ENCODE peak calls at places on chromosomes 3 and 15, in eight cellular contexts. H is NAMALWA; J is NCI-H146; K is stimulated activated CD8-positive, alpha-beta memory T cell treated with anti-CD3 and anti-CD28 coated beads, Interleukin-15, amount 100 ng/mL, for 4 hours; O is B cell; P is HEK293T; S is Daoy; D is GM10248. G is an unnamed sample.

GRCh38 chr3:4986611-4987373 is 7.6 kb downstream of the BHLHE40 start:
- DNase-seq in H (no peak), S (peak; percentile 96), K (no peak), P (peak; percentile 81), D (peak; percentile 80), J (peak; percentile 61), O (peak; percentile 74), G (peak; percentile 54)

GRCh38 chr3:13316603-13317002 is 103.5 kb downstream of the NUP210 start:
- DNase-seq in K (no peak), H (no peak), P (no peak), D (no peak), J (no peak), O (no peak), S (no peak), G (no peak)

GRCh38 chr15:70863450-70864218 is 9.7 kb upstream of the LARP6 start:
- DNase-seq in P (no peak), K (no peak), H (no peak), S (peak; percentile 86), D (no peak), J (no peak), O (no peak), G (no peak)

GRCh38 chr3:11238057-11238456 is 34.1 kb upstream of the ATG7 start:
- DNase-seq in P (no peak), K (no peak), S (peak; percentile 62), O (no peak), H (no peak), J (no peak), D (no peak), G (peak; percentile 4)

GRCh38 chr3:152834354-152835310 is at the start of gene P2RY1:
- DNase-seq in H (no peak), D (peak; percentile 76), J (peak; percentile 77), O (no peak), P (peak; percentile 78), K (no peak), S (peak; percentile 20), G (no peak)

GRCh38 chr3:72633101-72633500 is 215.1 kb downstream of the SHQ1 start:
- DNase-seq in O (no peak), H (no peak), K (no peak), S (peak; percentile 18), P (no peak), D (no peak), J (no peak), G (no peak)

GRCh38 chr3:170506556-170506955 is 79.3 kb downstream of the SLC7A14 start:
- DNase-seq in O (no peak), D (no peak), H (no peak), S (peak; percentile 23), P (no peak), J (no peak), K (no peak), G (no peak)

GRCh38 chr3:41224120-41224806 is 25.0 kb downstream of the CTNNB1 start:
- DNase-seq in D (no peak), J (no peak), H (no peak), K (no peak), O (no peak), P (no peak), S (no peak), G (no peak)

GRCh38 chr15:72554471-72555425 is 80.6 kb downstream of the ARIH1 start:
- DNase-seq in H (no peak), O (no peak), K (peak; percentile 7), P (no peak), S (peak; percentile 78), J (no peak), D (no peak), G (peak; percentile 33)

G was measured in stimulated activated naive CD4-positive, alpha-beta T cell treated with Interleukin-2 at 50 U/mL for 16 hours.